ENCODE peak calls at places on chromosomes 7 and 10, in seven cellular contexts. One of them, this sample, is unnamed.

GRCh38 chr10:113961261-113961938 is 82.3 kb upstream of the ADRB1 start:
- DNase-seq in endothelial cell of umbilical vein: no peak
- DNase-seq in fibroblast of the aortic adventitia: no peak
- DNase-seq in left ventricle myocardium inferior: no peak
- DNase-seq in cardiac muscle cell: no peak
- DNase-seq in cardiac fibroblast: no peak
- DNase-seq in fibroblast of mammary gland: no peak
- DNase-seq in this sample: no peak

GRCh38 chr10:29604291-29604825 is 30.4 kb downstream of the SVIL start:
- DNase-seq in endothelial cell of umbilical vein: no peak
- DNase-seq in fibroblast of the aortic adventitia: no peak
- DNase-seq in left ventricle myocardium inferior: no peak
- DNase-seq in cardiac muscle cell: no peak
- DNase-seq in cardiac fibroblast: no peak
- DNase-seq in fibroblast of mammary gland: no peak
- DNase-seq in this sample: no peak

GRCh38 chr7:156178214-156178613 is 366.0 kb upstream of the SHH start:
- DNase-seq in endothelial cell of umbilical vein: no peak
- DNase-seq in fibroblast of the aortic adventitia: no peak
- DNase-seq in left ventricle myocardium inferior: no peak
- DNase-seq in cardiac muscle cell: no peak
- DNase-seq in cardiac fibroblast: no peak
- DNase-seq in fibroblast of mammary gland: no peak
- DNase-seq in this sample: no peak

GRCh38 chr7:116261904-116262303 is 51.6 kb downstream of the TES start:
- DNase-seq in endothelial cell of umbilical vein: no peak
- DNase-seq in fibroblast of the aortic adventitia: no peak
- DNase-seq in left ventricle myocardium inferior: no peak
- DNase-seq in cardiac muscle cell: no peak
- DNase-seq in cardiac fibroblast: no peak
- DNase-seq in fibroblast of mammary gland: no peak
- DNase-seq in this sample: no peak

GRCh38 chr7:135414850-135415439 is 95.0 kb downstream of the CNOT4 start:
- DNase-seq in endothelial cell of umbilical vein: peak
- DNase-seq in fibroblast of the aortic adventitia: peak
- DNase-seq in left ventricle myocardium inferior: no peak
- DNase-seq in cardiac muscle cell: peak
- DNase-seq in cardiac fibroblast: peak
- DNase-seq in fibroblast of mammary gland: peak
- DNase-seq in this sample: peak

GRCh38 chr7:107327986-107328569 is 141.8 kb upstream of the GPR22 start:
- DNase-seq in endothelial cell of umbilical vein: no peak
- DNase-seq in fibroblast of the aortic adventitia: peak
- DNase-seq in left ventricle myocardium inferior: no peak
- DNase-seq in cardiac muscle cell: no peak
- DNase-seq in cardiac fibroblast: peak
- DNase-seq in fibroblast of mammary gland: no peak
- DNase-seq in this sample: peak

GRCh38 chr7:37921340-37921805 is 933 bp downstream of the EPDR1 start:
- DNase-seq in endothelial cell of umbilical vein: no peak
- DNase-seq in fibroblast of the aortic adventitia: peak
- DNase-seq in left ventricle myocardium inferior: peak
- DNase-seq in cardiac muscle cell: peak
- DNase-seq in cardiac fibroblast: peak
- DNase-seq in fibroblast of mammary gland: peak
- DNase-seq in this sample: peak

GRCh38 chr7:113370910-113371309 is 252.6 kb upstream of the SMIM30 start:
- DNase-seq in endothelial cell of umbilical vein: no peak
- DNase-seq in fibroblast of the aortic adventitia: no peak
- DNase-seq in left ventricle myocardium inferior: no peak
- DNase-seq in cardiac muscle cell: no peak
- DNase-seq in cardiac fibroblast: no peak
- DNase-seq in fibroblast of mammary gland: peak
- DNase-seq in this sample: no peak

GRCh38 chr7:65250697-65251395 is 122.8 kb upstream of the ZNF92 start:
- DNase-seq in endothelial cell of umbilical vein: no peak
- DNase-seq in fibroblast of the aortic adventitia: no peak
- DNase-seq in left ventricle myocardium inferior: no peak
- DNase-seq in cardiac muscle cell: no peak
- DNase-seq in cardiac fibroblast: no peak
- DNase-seq in fibroblast of mammary gland: no peak
- DNase-seq in this sample: no peak

GRCh38 chr7:36820527-36821170 is 96.4 kb upstream of the AOAH start:
- DNase-seq in endothelial cell of umbilical vein: no peak
- DNase-seq in fibroblast of the aortic adventitia: peak
- DNase-seq in left ventricle myocardium inferior: no peak
- DNase-seq in cardiac muscle cell: no peak
- DNase-seq in cardiac fibroblast: peak
- DNase-seq in fibroblast of mammary gland: peak
- DNase-seq in this sample: peak

GRCh38 chr7:103632972-103633371 is 187.0 kb upstream of the SLC26A5 start:
- DNase-seq in endothelial cell of umbilical vein: peak
- DNase-seq in fibroblast of the aortic adventitia: peak
- DNase-seq in left ventricle myocardium inferior: no peak
- DNase-seq in cardiac muscle cell: no peak
- DNase-seq in cardiac fibroblast: peak
- DNase-seq in fibroblast of mammary gland: peak
- DNase-seq in this sample: peak

GRCh38 chr7:94510582-94511456 is 1.2 kb downstream of the CASD1 start:
- DNase-seq in endothelial cell of umbilical vein: peak
- DNase-seq in fibroblast of the aortic adventitia: peak
- DNase-seq in left ventricle myocardium inferior: no peak
- DNase-seq in cardiac muscle cell: peak
- DNase-seq in cardiac fibroblast: peak
- DNase-seq in fibroblast of mammary gland: peak
- DNase-seq in this sample: peak

GRCh38 chr7:155889636-155890508 is 77.6 kb upstream of the SHH start:
- DNase-seq in endothelial cell of umbilical vein: no peak
- DNase-seq in fibroblast of the aortic adventitia: no peak
- DNase-seq in left ventricle myocardium inferior: no peak
- DNase-seq in cardiac muscle cell: no peak
- DNase-seq in cardiac fibroblast: no peak
- DNase-seq in fibroblast of mammary gland: no peak
- DNase-seq in this sample: no peak

GRCh38 chr7:123763191-123763661 is 14.4 kb upstream of the WASL start:
- DNase-seq in endothelial cell of umbilical vein: no peak
- DNase-seq in fibroblast of the aortic adventitia: no peak
- DNase-seq in left ventricle myocardium inferior: no peak
- DNase-seq in cardiac muscle cell: no peak
- DNase-seq in cardiac fibroblast: no peak
- DNase-seq in fibroblast of mammary gland: no peak
- DNase-seq in this sample: no peak

GRCh38 chr7:82616059-82616723 is 172.6 kb upstream of the CACNA2D1 start:
- DNase-seq in endothelial cell of umbilical vein: no peak
- DNase-seq in fibroblast of the aortic adventitia: no peak
- DNase-seq in left ventricle myocardium inferior: no peak
- DNase-seq in cardiac muscle cell: no peak
- DNase-seq in cardiac fibroblast: no peak
- DNase-seq in fibroblast of mammary gland: peak
- DNase-seq in this sample: no peak

GRCh38 chr10:79127151-79127961 is 58.6 kb downstream of the ZMIZ1 start:
- DNase-seq in endothelial cell of umbilical vein: peak
- DNase-seq in fibroblast of the aortic adventitia: peak
- DNase-seq in left ventricle myocardium inferior: peak
- DNase-seq in cardiac muscle cell: peak
- DNase-seq in cardiac fibroblast: peak
- DNase-seq in fibroblast of mammary gland: peak
- DNase-seq in this sample: peak

GRCh38 chr7:106820321-106821217 is 44.5 kb upstream of the PIK3CG start:
- DNase-seq in endothelial cell of umbilical vein: peak
- DNase-seq in fibroblast of the aortic adventitia: no peak
- DNase-seq in left ventricle myocardium inferior: no peak
- DNase-seq in cardiac muscle cell: no peak
- DNase-seq in cardiac fibroblast: no peak
- DNase-seq in fibroblast of mammary gland: peak
- DNase-seq in this sample: peak

GRCh38 chr10:3782456-3783312 is 2.3 kb downstream of the KLF6 start:
- DNase-seq in endothelial cell of umbilical vein: peak
- DNase-seq in fibroblast of the aortic adventitia: peak
- DNase-seq in left ventricle myocardium inferior: peak
- DNase-seq in cardiac muscle cell: peak
- DNase-seq in cardiac fibroblast: peak
- DNase-seq in fibroblast of mammary gland: peak
- DNase-seq in this sample: peak

DNA sequence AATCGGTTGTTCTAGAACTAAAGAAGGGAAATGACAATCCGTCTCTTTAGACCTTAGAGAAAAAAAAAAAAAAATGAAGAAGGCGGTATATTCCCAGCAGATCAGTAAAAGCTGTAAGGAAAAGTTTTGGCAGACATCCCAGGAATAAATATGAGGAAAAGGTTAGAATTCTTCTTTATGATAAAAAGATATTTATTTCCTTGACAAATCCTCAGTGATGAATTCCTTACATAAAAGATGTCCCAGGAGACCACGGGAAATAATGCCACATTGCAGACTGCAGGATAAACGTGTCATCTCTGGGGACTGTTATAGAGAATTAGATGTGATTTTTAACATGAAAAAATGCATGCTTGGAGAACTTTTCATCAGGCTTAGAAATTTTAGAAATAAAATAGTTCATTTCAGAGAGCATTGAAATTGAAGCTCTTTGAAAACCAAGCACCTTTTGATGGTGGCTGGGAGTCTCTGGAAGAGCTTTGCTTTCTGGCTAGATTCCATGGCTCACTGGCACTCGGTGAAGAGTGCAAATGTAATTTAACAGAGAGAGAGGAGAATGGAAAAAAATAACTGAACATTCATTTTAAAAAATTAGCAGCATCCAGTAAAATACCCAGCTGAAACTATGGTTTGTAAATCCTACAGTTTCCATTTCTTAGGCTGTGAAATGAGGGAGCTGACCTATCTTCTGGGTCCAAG is 98.2 kb downstream of the PRPF18 start:
- DNase-seq in endothelial cell of umbilical vein: no peak
- DNase-seq in fibroblast of the aortic adventitia: peak
- DNase-seq in left ventricle myocardium inferior: no peak
- DNase-seq in cardiac muscle cell: no peak
- DNase-seq in cardiac fibroblast: peak
- DNase-seq in fibroblast of mammary gland: peak
- DNase-seq in this sample: peak
- TF ChIP-seq CTCF in endothelial cell of umbilical vein: no peak
- TF ChIP-seq CTCF in fibroblast of the aortic adventitia: no peak
- TF ChIP-seq CTCF in left ventricle myocardium inferior: no peak
- TF ChIP-seq CTCF in cardiac muscle cell: no peak
- TF ChIP-seq CTCF in cardiac fibroblast: no peak
- TF ChIP-seq CTCF in fibroblast of mammary gland: no peak
- TF ChIP-seq CTCF in this sample: no peak

GRCh38 chr7:100837099-100837836 is 9.9 kb upstream of the EPHB4 start:
- DNase-seq in endothelial cell of umbilical vein: peak
- DNase-seq in fibroblast of the aortic adventitia: peak
- DNase-seq in left ventricle myocardium inferior: peak
- DNase-seq in cardiac muscle cell: peak
- DNase-seq in cardiac fibroblast: peak
- DNase-seq in fibroblast of mammary gland: peak
- DNase-seq in this sample: peak
- H3K4me3 ChIP-seq in endothelial cell of umbilical vein: no peak
- H3K4me3 ChIP-seq in fibroblast of the aortic adventitia: peak
- H3K4me3 ChIP-seq in left ventricle myocardium inferior: peak
- H3K4me3 ChIP-seq in cardiac muscle cell: peak
- H3K4me3 ChIP-seq in cardiac fibroblast: peak
- H3K4me3 ChIP-seq in fibroblast of mammary gland: peak
- H3K4me3 ChIP-seq in this sample: peak

DNA sequence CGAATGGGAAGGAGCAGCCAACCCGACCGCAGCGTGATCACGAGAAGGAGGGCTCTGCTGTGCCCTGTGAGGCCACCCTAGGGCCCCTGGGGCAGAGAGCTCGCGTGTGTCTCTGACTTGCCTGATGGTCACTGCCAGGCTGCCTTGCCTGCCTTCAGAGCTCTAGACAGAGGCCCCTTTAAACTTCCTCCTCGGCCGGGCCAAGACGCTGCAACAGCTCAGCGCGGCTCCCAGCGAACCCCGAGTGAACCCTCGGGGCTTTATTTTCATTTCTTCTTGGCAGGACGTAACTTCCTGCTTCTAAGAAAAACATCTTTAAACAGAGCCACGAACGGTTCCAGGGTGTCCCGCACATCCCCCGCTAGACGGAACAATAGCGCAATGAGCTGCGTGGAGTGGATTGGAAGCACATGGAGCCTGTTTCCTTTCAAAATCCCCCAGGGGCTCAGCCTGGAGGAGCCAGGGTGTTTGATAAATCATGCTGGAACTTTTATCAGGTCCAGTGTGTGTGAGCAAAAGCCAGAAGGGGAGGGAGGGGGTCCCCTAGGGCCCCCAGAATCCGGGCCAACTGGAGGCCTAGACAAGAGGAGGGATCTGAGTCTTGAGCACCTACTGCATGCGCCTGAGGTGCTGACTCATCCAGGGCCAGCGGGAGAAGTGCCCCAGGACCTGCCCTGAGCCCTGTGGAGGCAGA is 134.1 kb upstream of the GDF10 start:
- DNase-seq in endothelial cell of umbilical vein: peak
- DNase-seq in fibroblast of the aortic adventitia: peak
- DNase-seq in left ventricle myocardium inferior: peak
- DNase-seq in cardiac muscle cell: no peak
- DNase-seq in cardiac fibroblast: peak
- DNase-seq in fibroblast of mammary gland: peak
- DNase-seq in this sample: peak
- TF ChIP-seq CTCF in endothelial cell of umbilical vein: no peak
- TF ChIP-seq CTCF in fibroblast of the aortic adventitia: peak
- TF ChIP-seq CTCF in left ventricle myocardium inferior: no peak
- TF ChIP-seq CTCF in cardiac muscle cell: no peak
- TF ChIP-seq CTCF in cardiac fibroblast: no peak
- TF ChIP-seq CTCF in fibroblast of mammary gland: no peak
- TF ChIP-seq CTCF in this sample: no peak

DNA sequence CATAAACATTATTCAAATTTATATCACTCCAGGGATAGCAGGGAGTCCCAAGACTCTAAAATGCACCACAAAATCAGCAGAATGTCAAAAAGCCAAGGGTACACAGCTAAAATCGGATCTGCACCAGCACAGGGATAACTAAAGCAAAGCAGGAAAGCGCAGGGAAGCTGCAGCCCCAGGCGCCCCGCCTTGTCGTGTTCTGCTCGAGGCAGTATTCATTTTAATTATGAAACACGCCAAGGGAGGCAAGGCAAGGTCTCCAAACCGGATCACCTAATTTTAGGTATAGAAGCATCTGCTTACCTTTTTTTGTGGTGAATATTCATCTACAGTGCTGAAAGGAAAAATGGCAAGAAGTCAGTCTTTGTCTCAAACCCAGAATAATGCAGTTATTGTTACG is 199.4 kb downstream of the RAPGEF5 start:
- DNase-seq in endothelial cell of umbilical vein: no peak
- DNase-seq in fibroblast of the aortic adventitia: no peak
- DNase-seq in left ventricle myocardium inferior: no peak
- DNase-seq in cardiac muscle cell: no peak
- DNase-seq in cardiac fibroblast: no peak
- DNase-seq in fibroblast of mammary gland: no peak
- DNase-seq in this sample: no peak
- H3K4me3 ChIP-seq in endothelial cell of umbilical vein: no peak
- H3K4me3 ChIP-seq in fibroblast of the aortic adventitia: no peak
- H3K4me3 ChIP-seq in left ventricle myocardium inferior: no peak
- H3K4me3 ChIP-seq in cardiac muscle cell: no peak
- H3K4me3 ChIP-seq in cardiac fibroblast: no peak
- H3K4me3 ChIP-seq in fibroblast of mammary gland: no peak
- H3K4me3 ChIP-seq in this sample: no peak

GRCh38 chr7:34281260-34281659 is 375.9 kb downstream of the BMPER start:
- DNase-seq in endothelial cell of umbilical vein: no peak
- DNase-seq in fibroblast of the aortic adventitia: no peak
- DNase-seq in left ventricle myocardium inferior: no peak
- DNase-seq in cardiac muscle cell: no peak
- DNase-seq in cardiac fibroblast: peak
- DNase-seq in fibroblast of mammary gland: peak
- DNase-seq in this sample: peak
- TF ChIP-seq CTCF in endothelial cell of umbilical vein: no peak
- TF ChIP-seq CTCF in fibroblast of the aortic adventitia: no peak
- TF ChIP-seq CTCF in left ventricle myocardium inferior: no peak
- TF ChIP-seq CTCF in cardiac muscle cell: no peak
- TF ChIP-seq CTCF in cardiac fibroblast: peak
- TF ChIP-seq CTCF in fibroblast of mammary gland: peak
- TF ChIP-seq CTCF in this sample: peak

GRCh38 chr10:50885097-50885859 is at the start of gene A1CF:
- DNase-seq in endothelial cell of umbilical vein: no peak
- DNase-seq in fibroblast of the aortic adventitia: no peak
- DNase-seq in left ventricle myocardium inferior: no peak
- DNase-seq in cardiac muscle cell: no peak
- DNase-seq in cardiac fibroblast: no peak
- DNase-seq in fibroblast of mammary gland: no peak
- DNase-seq in this sample: no peak
- H3K4me3 ChIP-seq in endothelial cell of umbilical vein: no peak
- H3K4me3 ChIP-seq in fibroblast of the aortic adventitia: no peak
- H3K4me3 ChIP-seq in left ventricle myocardium inferior: no peak
- H3K4me3 ChIP-seq in cardiac muscle cell: no peak
- H3K4me3 ChIP-seq in cardiac fibroblast: no peak
- H3K4me3 ChIP-seq in fibroblast of mammary gland: no peak
- H3K4me3 ChIP-seq in this sample: no peak

This sample was measured in AG10803.